ENCODE peak calls at places on chromosomes 3 and 15, in eight cellular contexts. M is amniotic epithelial cell; I is K562; C is thyroid gland; Q is right atrium auricular region; R is MV-4-11; P is fibroblast of lung; G is activated T-helper 9 cell treated with anti-CD3 and anti-CD28 coated beads, Interleukin-2, amount 50 U/mL, for 16 hours. O is an unnamed sample.

GRCh38 chr3:177197934-177198484 is 727 bp upstream of the TBL1XR1 start:
- DNase-seq in M (no peak), G (no peak), P (no peak), R (no peak), C (no peak), Q (no peak), I (no peak), O (no peak)

GRCh38 chr3:39415983-39416382 is 9.5 kb downstream of the RPSA start:
- DNase-seq in R (no peak), C (no peak), G (no peak), M (no peak), I (no peak), P (no peak), Q (no peak), O (no peak)

GRCh38 chr3:134597390-134597975 is 53.3 kb downstream of the KY start:
- DNase-seq in I (no peak), G (no peak), M (no peak), P (no peak), Q (no peak), R (no peak), C (peak), O (no peak)

GRCh38 chr3:169478566-169479313 is 184.8 kb downstream of the MECOM start:
- DNase-seq in G (no peak), M (peak), Q (no peak), C (no peak), P (no peak), I (no peak), R (no peak), O (no peak)

GRCh38 chr15:60575995-60576394 is 97.1 kb upstream of the ICE2 start:
- DNase-seq in I (no peak), P (peak), Q (no peak), R (no peak), M (peak), G (no peak), C (no peak), O (no peak)

GRCh38 chr3:186054481-186055399 is 54.1 kb downstream of the ETV5 start:
- DNase-seq in G (no peak), Q (no peak), P (no peak), M (no peak), I (no peak), C (peak), R (no peak), O (no peak)

GRCh38 chr15:69997701-69998273 is 99.9 kb downstream of the TLE3 start:
- DNase-seq in Q (peak), R (peak), M (peak), G (no peak), C (peak), I (no peak), P (peak), O (no peak)

GRCh38 chr15:29669823-29670222 is 152.4 kb downstream of the TJP1 start:
- DNase-seq in M (peak), P (no peak), C (no peak), R (no peak), Q (no peak), G (no peak), I (no peak), O (no peak)

GRCh38 chr3:125310623-125311076 is 64.5 kb downstream of the ZNF148 start:
- DNase-seq in C (no peak), Q (no peak), I (peak), R (peak), P (no peak), M (peak), G (peak), O (peak)

GRCh38 chr3:86934851-86935250 is 56.1 kb downstream of the VGLL3 start:
- DNase-seq in P (no peak), Q (no peak), R (no peak), G (no peak), M (peak), I (no peak), C (no peak), O (no peak)

GRCh38 chr3:84806958-84807357 is 151.8 kb upstream of the CADM2 start:
- DNase-seq in R (no peak), Q (no peak), M (no peak), C (no peak), P (no peak), G (no peak), I (no peak), O (no peak)

GRCh38 chr15:67547836-67548531 is 5.5 kb downstream of the MAP2K5 start:
- DNase-seq in P (peak), G (no peak), M (peak), R (no peak), I (no peak), C (no peak), Q (no peak), O (no peak)

GRCh38 chr15:31438601-31439265 is 112.1 kb downstream of the KLF13 start:
- DNase-seq in P (no peak), I (no peak), R (no peak), M (no peak), G (no peak), Q (no peak), C (peak), O (no peak)

GRCh38 chr3:6921041-6921440 is 60.1 kb downstream of the GRM7 start:
- DNase-seq in C (no peak), Q (no peak), P (no peak), R (no peak), I (no peak), M (no peak), G (no peak), O (peak)

GRCh38 chr15:99174989-99175388 is 70.1 kb downstream of the SYNM start:
- DNase-seq in I (no peak), G (no peak), Q (no peak), R (no peak), M (peak), P (no peak), C (no peak), O (no peak)

GRCh38 chr15:77541421-77542181 is 91.1 kb downstream of the LINGO1 start:
- DNase-seq in P (peak), I (no peak), M (no peak), C (no peak), R (no peak), Q (no peak), G (no peak), O (no peak)

GRCh38 chr15:68195336-68196112 is 9.6 kb downstream of the CALML4 start:
- DNase-seq in Q (no peak), R (no peak), P (no peak), M (no peak), C (no peak), I (no peak), G (no peak), O (no peak)

GRCh38 chr15:47405768-47406167 is 311.5 kb upstream of the SEMA6D start:
- DNase-seq in P (no peak), M (no peak), I (no peak), R (no peak), C (no peak), G (no peak), Q (no peak), O (no peak)

GRCh38 chr15:57356636-57357035 is 19.7 kb upstream of the CGNL1 start:
- DNase-seq in G (no peak), C (peak), Q (no peak), M (peak), P (no peak), R (no peak), I (no peak), O (no peak)

GRCh38 chr3:57805674-57806073 is 49.6 kb downstream of the SLMAP start:
- DNase-seq in I (peak), R (no peak), Q (no peak), G (no peak), C (no peak), P (peak), M (peak), O (no peak)

GRCh38 chr3:66692751-66693140 is 191.9 kb upstream of the LRIG1 start:
- DNase-seq in P (peak), C (no peak), R (no peak), G (no peak), M (no peak), Q (no peak), I (no peak), O (no peak)

GRCh38 chr3:44068753-44069152 is 172.9 kb upstream of the TOPAZ1 start:
- DNase-seq in I (no peak), M (no peak), Q (no peak), R (no peak), P (no peak), G (no peak), C (no peak), O (no peak)

GRCh38 chr3:189710620-189711388 is 79.6 kb downstream of the TP63 start:
- DNase-seq in R (no peak), Q (no peak), C (peak), I (no peak), M (peak), G (no peak), P (peak), O (peak)

GRCh38 chr15:82934100-82934880 is 18.2 kb downstream of the HOMER2 start:
- DNase-seq in I (no peak), P (no peak), M (no peak), C (no peak), Q (no peak), G (no peak), R (no peak), O (no peak)

O was measured in left lobe of liver.